ENCODE peak calls at places on chromosomes 7 and 10, in eight cellular contexts. P is activated CD8-positive, alpha-beta memory T cell treated with anti-CD3 and anti-CD28 coated beads for 1 hour; A is stimulated activated CD8-positive, alpha-beta memory T cell treated with anti-CD3 and anti-CD28 coated beads, Interleukin-15, amount 100 ng/mL, for 24 hours; V is tibial nerve; G is LNCaP clone FGC; T is LHCN-M2; K is adrenal gland; H is stimulated activated naive CD8-positive, alpha-beta T cell treated with anti-CD3 and anti-CD28 coated beads, Interleukin-15, Interleukin-2, amounts not matched to agents 100 U/mL and 50 U/mL, for 24 hours. M is an unnamed sample.

GRCh38 chr10:30812018-30812851 is 182.7 kb upstream of the LYZL2 start:
- DNase-seq in P (no peak), A (no peak), V (peak; percentile 80), G (no peak), T (peak; percentile 84), K (peak; percentile 67), H (no peak), M (peak; percentile 35)

GRCh38 chr10:81843042-81843441 is 32.0 kb upstream of the NRG3 start:
- DNase-seq in P (no peak), A (no peak), V (no peak), G (peak; percentile 4), T (no peak), K (no peak), H (no peak), M (peak; percentile 15)

GRCh38 chr7:371119-371778 is 81.3 kb downstream of the FOXL3 start:
- DNase-seq in P (no peak), A (no peak), V (no peak), G (no peak), T (no peak), K (no peak), H (no peak), M (peak; percentile 48)

GRCh38 chr7:147279951-147280350 is 1163.3 kb downstream of the CNTNAP2 start:
- DNase-seq in P (no peak), A (no peak), V (no peak), G (no peak), T (no peak), K (no peak), H (no peak), M (no peak)

GRCh38 chr10:132547421-132547861 is 9.9 kb downstream of the INPP5A start:
- DNase-seq in P (no peak), A (no peak), V (no peak), G (no peak), T (no peak), K (peak; percentile 24), H (peak; percentile 75), M (peak; percentile 69)

GRCh38 chr10:52801951-52802350 is 29.4 kb upstream of the MBL2 start:
- DNase-seq in P (no peak), A (no peak), V (no peak), G (no peak), T (peak; percentile 50), K (no peak), H (no peak), M (no peak)

GRCh38 chr7:112459645-112460044 is 9.4 kb downstream of the IFRD1 start:
- DNase-seq in P (no peak), A (no peak), V (no peak), G (no peak), T (no peak), K (no peak), H (no peak), M (no peak)

GRCh38 chr7:100679129-100679926 is 5.8 kb downstream of the GNB2 start:
- DNase-seq in P (no peak), A (no peak), V (no peak), G (peak; percentile 62), T (no peak), K (peak; percentile 39), H (no peak), M (no peak)

GRCh38 chr7:301291-302053 is 11.5 kb downstream of the FOXL3 start:
- DNase-seq in P (no peak), A (no peak), V (no peak), G (no peak), T (no peak), K (no peak), H (no peak), M (no peak)

GRCh38 chr7:123714296-123715080 is 34.3 kb downstream of the WASL start:
- DNase-seq in P (no peak), A (no peak), V (no peak), G (no peak), T (peak; percentile 76), K (no peak), H (no peak), M (no peak)

GRCh38 chr10:52353210-52353609 is 39.1 kb downstream of the DKK1 start:
- DNase-seq in P (no peak), A (no peak), V (no peak), G (no peak), T (no peak), K (no peak), H (no peak), M (no peak)

GRCh38 chr10:90845726-90846125 is 12.1 kb downstream of the HTR7 start:
- DNase-seq in P (no peak), A (no peak), V (no peak), G (no peak), T (no peak), K (no peak), H (no peak), M (no peak)

GRCh38 chr10:28676297-28676967 is 889 bp upstream of the BAMBI start:
- DNase-seq in P (no peak), A (no peak), V (no peak), G (no peak), T (no peak), K (peak; percentile 60), H (peak; percentile 21), M (peak; percentile 45)

GRCh38 chr7:47988496-47989386 is 9.3 kb upstream of the HUS1 start:
- DNase-seq in P (no peak), A (no peak), V (no peak), G (no peak), T (no peak), K (no peak), H (no peak), M (peak; percentile 37)

GRCh38 chr10:113524120-113524519 is 28.7 kb upstream of the HABP2 start:
- DNase-seq in P (no peak), A (no peak), V (no peak), G (no peak), T (no peak), K (no peak), H (no peak), M (peak; percentile 14)

GRCh38 chr10:70096705-70097420 is 35.8 kb downstream of the AIFM2 start:
- DNase-seq in P (no peak), A (no peak), V (no peak), G (no peak), T (no peak), K (no peak), H (no peak), M (no peak)

GRCh38 chr10:77673086-77673485 is 35.5 kb upstream of the KCNMA1 start:
- DNase-seq in P (no peak), A (no peak), V (no peak), G (no peak), T (no peak), K (peak; percentile 55), H (no peak), M (no peak)

GRCh38 chr7:123936388-123936787 is 11.3 kb downstream of the SPAM1 start:
- DNase-seq in P (no peak), A (no peak), V (no peak), G (no peak), T (no peak), K (no peak), H (no peak), M (no peak)

GRCh38 chr7:1059200-1060091 is 15.1 kb downstream of the GPR146 start:
- DNase-seq in P (no peak), A (no peak), V (no peak), G (no peak), T (no peak), K (no peak), H (no peak), M (peak; percentile 65)

GRCh38 chr7:117780832-117781231 is 92.4 kb downstream of the CTTNBP2 start:
- DNase-seq in P (no peak), A (no peak), V (no peak), G (no peak), T (peak; percentile 65), K (no peak), H (no peak), M (no peak)

GRCh38 chr7:124754576-124755264 is 10.9 kb downstream of the GPR37 start:
- DNase-seq in P (no peak), A (no peak), V (no peak), G (no peak), T (no peak), K (no peak), H (no peak), M (no peak)

GRCh38 chr7:146956323-146956722 is 839.7 kb downstream of the CNTNAP2 start:
- DNase-seq in P (no peak), A (no peak), V (no peak), G (no peak), T (no peak), K (no peak), H (no peak), M (no peak)

GRCh38 chr7:68243128-68243527 is 1246.5 kb downstream of the TYW1 start:
- DNase-seq in P (no peak), A (no peak), V (no peak), G (no peak), T (no peak), K (no peak), H (no peak), M (no peak)

GRCh38 chr7:157434701-157435100 is 97.9 kb downstream of the DNAJB6 start:
- DNase-seq in P (no peak), A (no peak), V (no peak), G (no peak), T (no peak), K (no peak), H (no peak), M (peak; percentile 89)

GRCh38 chr7:154231732-154232131 is 179.5 kb downstream of the DPP6 start:
- DNase-seq in P (no peak), A (no peak), V (no peak), G (no peak), T (no peak), K (no peak), H (no peak), M (peak; percentile 36)

GRCh38 chr7:158957921-158958471 is 101.6 kb downstream of the DYNC2I1 start:
- DNase-seq in P (no peak), A (no peak), V (no peak), G (peak; percentile 28), T (no peak), K (no peak), H (peak; percentile 23), M (no peak)

GRCh38 chr10:127013696-127014095 is 108.5 kb downstream of the DOCK1 start:
- DNase-seq in P (no peak), A (no peak), V (no peak), G (no peak), T (no peak), K (no peak), H (no peak), M (no peak)

GRCh38 chr10:15719062-15719898 is 442 bp downstream of the ITGA8 start:
- DNase-seq in P (no peak), A (no peak), V (no peak), G (no peak), T (no peak), K (no peak), H (no peak), M (no peak)

GRCh38 chr7:123432601-123433000 is 101.8 kb downstream of the IQUB start:
- DNase-seq in P (no peak), A (no peak), V (no peak), G (no peak), T (peak; percentile 9), K (no peak), H (no peak), M (no peak)

GRCh38 chr10:105950410-105950809 is 1214.1 kb downstream of the SORCS1 start:
- DNase-seq in P (no peak), A (no peak), V (peak; percentile 47), G (peak; percentile 22), T (peak; percentile 3), K (peak; percentile 62), H (peak; percentile 16), M (peak; percentile 49)

GRCh38 chr7:97269741-97270140 is 152.2 kb downstream of the SDHAF3 start:
- DNase-seq in P (no peak), A (no peak), V (peak; percentile 41), G (no peak), T (peak; percentile 90), K (no peak), H (no peak), M (no peak)

GRCh38 chr10:117830832-117831231 is 215.9 kb downstream of the RAB11FIP2 start:
- DNase-seq in P (no peak), A (no peak), V (no peak), G (no peak), T (no peak), K (no peak), H (peak; percentile 4), M (no peak)